ENCODE peak calls at places on chromosomes 2 and 18, in eight cellular contexts. A, V, G, Y, K, W, D and S are unnamed samples. For H3K27me3, the result is how much of the 10 kb centered on the place peaks cover.

GRCh38 chr2:152367547-152368250 is 32.7 kb downstream of the FMNL2 start:
- DNase-seq in G (no peak), K (no peak), A (no peak), W (no peak), D (no peak), Y (no peak), V (no peak), S (no peak)

GRCh38 chr2:238145046-238145445 is 6.6 kb downstream of the KLHL30 start:
- DNase-seq in A (no peak), D (no peak), V (no peak), K (no peak), W (no peak), Y (no peak), G (no peak), S (no peak)

GRCh38 chr2:150191349-150191748 is 296.1 kb downstream of the RND3 start:
- DNase-seq in Y (no peak), V (no peak), W (no peak), G (no peak), D (no peak), K (peak), A (no peak), S (no peak)

GRCh38 chr2:178819147-178819875 is 12.1 kb upstream of the TTN start:
- DNase-seq in K (no peak), V (no peak), D (no peak), G (no peak), Y (no peak), A (no peak), W (no peak), S (no peak)

GRCh38 chr2:54903736-54904554 is 146.3 kb downstream of the RTN4 start:
- DNase-seq in V (peak), W (peak), D (no peak), K (peak), A (no peak), Y (peak), G (no peak), S (peak)

GRCh38 chr2:202831241-202831997 is 40.1 kb downstream of the ICA1L start:
- DNase-seq in Y (peak), G (no peak), V (no peak), D (peak), A (peak), W (peak), K (peak), S (no peak)

GRCh38 chr2:15955232-15955983 is 15.1 kb downstream of the MYCN start:
- DNase-seq in G (no peak), A (no peak), V (no peak), D (no peak), Y (no peak), K (no peak), W (no peak), S (no peak)

GRCh38 chr2:46332686-46333281 is 35.6 kb downstream of the EPAS1 start:
- DNase-seq in V (no peak), D (peak), Y (no peak), K (no peak), G (no peak), W (no peak), A (no peak), S (no peak)

GRCh38 chr2:101515512-101515911 is 40.6 kb upstream of the RFX8 start:
- DNase-seq in G (no peak), W (no peak), A (no peak), V (peak), K (peak), D (no peak), Y (no peak), S (peak)

GRCh38 chr2:160223560-160223959 is 23.5 kb upstream of the ITGB6 start:
- DNase-seq in V (no peak), A (no peak), G (no peak), Y (no peak), K (no peak), W (no peak), D (no peak), S (no peak)

GRCh38 chr2:206442854-206443734 is at the start of gene ADAM23:
- DNase-seq in W (no peak), K (peak), D (no peak), Y (no peak), A (no peak), V (no peak), G (no peak), S (no peak)

GRCh38 chr2:86416126-86416525 is 25.0 kb upstream of the KDM3A start:
- DNase-seq in Y (no peak), A (no peak), W (no peak), K (no peak), G (no peak), D (no peak), V (no peak), S (no peak)

GRCh38 chr2:30611572-30611971 is 164.5 kb downstream of the LCLAT1 start:
- DNase-seq in D (no peak), Y (no peak), G (no peak), K (no peak), V (no peak), A (no peak), W (no peak), S (no peak)

GRCh38 chr2:196989496-196989895 is 63.0 kb upstream of the PGAP1 start:
- DNase-seq in G (no peak), W (no peak), Y (no peak), V (no peak), K (no peak), D (no peak), A (no peak), S (no peak)

GRCh38 chr18:75205760-75206109 is 3.2 kb downstream of the PTGR3 start:
- DNase-seq in K (no peak), D (no peak), W (no peak), V (no peak), A (no peak), G (no peak), Y (no peak), S (no peak)

GRCh38 chr2:142892715-142893114 is 15.3 kb downstream of the KYNU start:
- DNase-seq in D (no peak), A (no peak), Y (no peak), W (no peak), G (no peak), V (no peak), K (peak), S (no peak)

GRCh38 chr2:132654968-132655367 is 15.0 kb downstream of the LYPD1 start:
- DNase-seq in A (no peak), D (no peak), Y (no peak), V (no peak), K (no peak), G (no peak), W (no peak), S (no peak)

GRCh38 chr18:13159579-13159978 is 59.0 kb upstream of the LDLRAD4 start:
- DNase-seq in A (no peak), Y (no peak), V (no peak), W (no peak), K (peak), D (no peak), G (no peak), S (no peak)

GRCh38 chr2:64227603-64228125 is 83.4 kb upstream of the PELI1 start:
- DNase-seq in W (no peak), Y (no peak), A (no peak), D (no peak), G (no peak), K (no peak), V (no peak), S (no peak)

GRCh38 chr2:20064421-20064820 is 13.0 kb upstream of the LAPTM4A start:
- DNase-seq in A (no peak), W (no peak), G (no peak), V (no peak), D (no peak), K (no peak), Y (no peak), S (no peak)

GRCh38 chr2:3179208-3179607 is 198.4 kb downstream of the EIPR1 start:
- DNase-seq in G (no peak), A (no peak), W (no peak), K (peak), D (no peak), Y (no peak), V (no peak), S (no peak)

GRCh38 chr18:39302481-39302880 is 1736.9 kb upstream of the CELF4 start:
- DNase-seq in W (no peak), Y (no peak), A (no peak), K (no peak), V (no peak), D (no peak), G (no peak), S (no peak)

GRCh38 chr2:42999856-43000241 is 207.5 kb upstream of the HAAO start:
- DNase-seq in V (peak), D (peak), G (no peak), A (peak), K (no peak), W (no peak), Y (peak), S (no peak)

GRCh38 chr2:68925298-68925885 is 27.3 kb downstream of the GKN2 start:
- DNase-seq in Y (no peak), D (no peak), V (no peak), W (peak), G (no peak), A (peak), K (peak), S (no peak)

GRCh38 chr2:25164526-25164925 is 3.9 kb downstream of the POMC start:
- DNase-seq in Y (no peak), K (no peak), D (no peak), W (no peak), V (no peak), A (no peak), G (no peak), S (no peak)

GRCh38 chr18:63974991-63975390 is 5.1 kb downstream of the SERPINB8 start:
- DNase-seq in V (no peak), G (no peak), W (no peak), Y (peak), K (peak), A (no peak), D (peak), S (no peak)

GRCh38 chr18:73615506-73615905 is 532.1 kb downstream of the FBXO15 start:
- DNase-seq in D (no peak), Y (no peak), A (no peak), K (no peak), W (no peak), G (no peak), V (no peak), S (no peak)

GRCh38 chr2:234331966-234332365 is 164.9 kb downstream of the ARL4C start:
- DNase-seq in D (no peak), Y (no peak), V (no peak), A (no peak), W (no peak), K (no peak), G (no peak), S (no peak)

GRCh38 chr18:44128365-44128764 is 552.3 kb upstream of the SETBP1 start:
- DNase-seq in D (no peak), A (no peak), G (no peak), W (no peak), Y (no peak), K (no peak), V (no peak), S (no peak)

DNA sequence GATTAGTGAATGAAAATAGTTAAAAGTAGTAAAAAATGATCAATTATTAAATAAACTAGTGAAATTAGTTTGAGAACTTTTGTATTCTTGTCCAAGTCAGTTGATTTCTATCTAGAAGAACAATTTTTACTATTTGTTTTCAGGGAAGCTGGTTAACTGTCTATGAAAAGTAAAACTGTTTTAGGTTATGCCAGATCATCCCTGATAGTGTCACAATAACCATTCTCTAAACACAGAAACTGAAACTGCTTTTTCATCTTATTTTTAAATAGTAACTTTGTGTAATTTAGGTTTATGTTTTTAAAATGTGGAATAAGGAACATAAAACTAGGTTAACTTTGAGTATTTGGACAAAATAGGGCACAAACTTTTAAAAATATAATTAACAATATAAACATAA is 1087.2 kb downstream of the DPP10 start:
- DNase-seq in D (no peak), G (no peak), W (no peak), A (no peak), V (no peak), K (no peak), Y (no peak), S (no peak)
- TF ChIP-seq POLR2A in D (no peak), G (no peak), W (no peak), A (no peak), V (no peak), K (no peak), Y (no peak), S (no peak)

DNA sequence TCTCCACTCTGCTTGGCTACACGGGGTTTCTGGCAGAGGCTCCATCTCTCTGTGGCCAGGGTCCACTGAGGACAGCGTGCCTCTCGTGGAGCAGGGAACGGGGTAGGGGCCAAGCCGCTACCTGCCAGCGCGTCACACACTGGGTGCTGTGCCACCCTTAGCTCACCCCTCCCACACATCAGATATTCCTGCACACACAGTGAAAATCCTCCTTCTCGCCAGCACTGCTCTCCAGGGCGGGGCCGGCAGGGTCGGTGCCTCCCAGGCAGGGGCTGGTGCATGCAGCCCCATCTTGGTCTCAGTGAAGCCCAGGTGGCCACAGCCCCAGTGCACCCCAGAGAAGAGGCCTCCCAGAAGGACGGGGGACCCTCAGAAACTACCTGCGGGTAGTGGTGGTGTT is 124.6 kb downstream of the MBP start:
- DNase-seq in Y (no peak), W (no peak), V (peak), A (no peak), G (no peak), K (no peak), D (peak), S (no peak)
- H3K27me3 ChIP-seq in Y (under half), W (under half), V (under half), A (under half), G (under half), K (under half), D (under half), S (under half)

GRCh38 chr18:4454548-4455112 is 477 bp downstream of the DLGAP1 start:
- DNase-seq in D (no peak), W (no peak), V (no peak), G (no peak), A (no peak), Y (no peak), K (no peak), S (no peak)

GRCh38 chr18:4453712-4454547 is 1.2 kb downstream of the DLGAP1 start:
- DNase-seq in G (no peak), A (no peak), Y (no peak), W (no peak), D (no peak), V (no peak), K (no peak), S (no peak)

GRCh38 chr18:4450065-4450676 is 4.9 kb downstream of the DLGAP1 start:
- DNase-seq in A (no peak), K (no peak), V (no peak), G (no peak), Y (no peak), W (no peak), D (no peak), S (no peak)

DNA sequence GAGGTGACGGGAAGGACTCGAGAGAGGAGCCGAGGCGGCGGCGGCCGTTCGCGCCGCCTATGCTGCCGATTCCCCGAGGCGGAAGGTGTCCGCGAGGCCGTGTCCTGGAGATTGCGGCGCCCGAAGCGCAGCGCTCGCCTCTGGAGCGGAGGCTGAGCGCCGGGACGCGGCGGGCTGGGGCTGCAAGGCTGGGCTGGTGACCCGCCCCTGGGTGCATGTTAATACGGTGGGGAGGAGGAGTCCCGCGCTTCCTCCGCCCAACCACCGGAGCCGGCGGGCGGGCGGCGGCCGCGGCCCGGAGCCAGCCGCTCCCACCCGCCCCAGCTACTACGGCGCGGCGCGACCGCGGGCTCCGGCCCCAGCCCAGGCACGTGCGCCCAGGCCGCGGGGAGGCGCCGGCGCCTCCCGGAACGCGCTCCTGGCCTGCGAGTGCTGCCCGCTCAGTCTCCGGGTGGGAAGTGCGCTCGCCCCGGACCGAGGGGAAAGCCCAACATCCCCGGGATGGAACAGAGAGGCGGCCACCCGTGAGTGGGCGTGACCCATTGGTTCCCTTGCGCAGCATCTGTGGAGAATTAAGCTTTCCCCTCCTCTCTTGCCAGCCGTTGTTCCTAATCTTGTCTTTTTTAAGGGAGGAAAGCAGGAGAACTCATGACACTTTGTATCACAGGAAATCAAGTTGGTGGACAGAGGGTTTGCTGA is at the start of gene DLGAP1:
- DNase-seq in D (peak), K (peak), Y (peak), W (peak), V (no peak), G (no peak), A (peak), S (peak)
- H3K4me3 ChIP-seq in D (no peak), K (no peak), Y (peak), W (peak), V (peak), G (peak), A (no peak), S (peak)

GRCh38 chr2:24076849-24077534 is 866 bp upstream of the SF3B6 start:
- DNase-seq in W (no peak), G (no peak), K (peak), Y (no peak), D (no peak), A (no peak), V (no peak), S (no peak)
- TF ChIP-seq POLR2A in W (no peak), G (no peak), K (peak), Y (peak), D (no peak), A (peak), V (no peak), S (peak)

DNA sequence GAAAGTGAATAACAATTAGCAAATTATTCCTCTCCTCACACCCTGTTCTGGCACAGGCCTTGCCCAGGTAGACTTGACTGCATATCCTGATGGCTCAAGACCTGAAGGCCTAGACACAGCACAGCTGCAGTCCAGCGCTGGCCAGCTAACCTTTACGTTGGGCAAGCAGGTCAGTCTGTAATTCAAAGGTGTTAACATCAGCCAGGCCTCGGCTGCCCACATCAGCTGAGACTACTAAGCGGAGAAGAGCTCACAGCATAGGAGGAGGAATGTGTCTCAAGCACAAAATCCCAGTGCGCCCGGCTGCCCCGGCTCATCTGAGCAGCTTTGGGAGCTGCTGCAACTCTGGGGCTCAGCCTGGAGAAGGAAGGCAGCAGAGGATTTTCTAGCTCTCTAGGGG is 33.5 kb upstream of the OTOF start:
- DNase-seq in V (no peak), K (no peak), A (no peak), Y (no peak), D (no peak), G (no peak), W (no peak), S (no peak)
- H3K27me3 ChIP-seq in V (under half), K (under half), A (under half), Y (under half), D (under half), G (under half), W (under half), S (under half)

GRCh38 chr18:46748466-46748865 is 8.4 kb downstream of the ST8SIA5 start:
- DNase-seq in A (no peak), K (no peak), Y (no peak), D (no peak), V (no peak), W (no peak), G (no peak), S (no peak)
- H3K4me3 ChIP-seq in A (no peak), K (no peak), Y (no peak), D (no peak), V (no peak), W (no peak), G (no peak), S (no peak)

GRCh38 chr18:70195014-70195614 is 10.4 kb downstream of the RTTN start:
- DNase-seq in V (no peak), G (no peak), D (no peak), W (no peak), A (no peak), K (peak), Y (no peak), S (no peak)
- TF ChIP-seq POLR2A in V (no peak), G (no peak), D (no peak), W (no peak), A (no peak), K (no peak), Y (no peak), S (no peak)